ENCODE peak calls at places on chromosomes 13 and 19, in five cellular contexts. Z, V, Q, D and K are unnamed samples.
A peak's percentile ranks its signal among the peaks of the same experiment; 100 is the strongest.

GRCh38 chr13:101869553-101869952 is 417.1 kb downstream of the ITGBL1 start:
- DNase-seq in Z (no peak), V (no peak), Q (no peak), D (no peak), K (no peak)

GRCh38 chr19:49224856-49225255 is 67.3 kb downstream of the TRPM4 start:
- DNase-seq in Z (peak; percentile 66), V (peak; percentile 52), Q (no peak), D (peak; percentile 56), K (peak; percentile 61)

GRCh38 chr19:43510713-43511112 is 6.2 kb upstream of the PHLDB3 start:
- DNase-seq in Z (no peak), V (no peak), Q (no peak), D (no peak), K (no peak)

GRCh38 chr19:41219924-41220567 is 1.0 kb downstream of the AXL start:
- DNase-seq in Z (no peak), V (peak; percentile 68), Q (no peak), D (no peak), K (no peak)

GRCh38 chr13:32419862-32420261 is 8.1 kb downstream of the N4BP2L1 start:
- DNase-seq in Z (no peak), V (no peak), Q (no peak), D (no peak), K (no peak)

GRCh38 chr19:15300533-15301194 is 31.7 kb downstream of the BRD4 start:
- DNase-seq in Z (no peak), V (no peak), Q (no peak), D (no peak), K (no peak)

GRCh38 chr13:36918246-36919060 is 1.6 kb downstream of the SMAD9 start:
- DNase-seq in Z (peak; percentile 25), V (no peak), Q (no peak), D (no peak), K (no peak)

GRCh38 chr19:11278670-11279069 is 16.3 kb upstream of the DOCK6 start:
- DNase-seq in Z (no peak), V (no peak), Q (no peak), D (no peak), K (no peak)

DNA sequence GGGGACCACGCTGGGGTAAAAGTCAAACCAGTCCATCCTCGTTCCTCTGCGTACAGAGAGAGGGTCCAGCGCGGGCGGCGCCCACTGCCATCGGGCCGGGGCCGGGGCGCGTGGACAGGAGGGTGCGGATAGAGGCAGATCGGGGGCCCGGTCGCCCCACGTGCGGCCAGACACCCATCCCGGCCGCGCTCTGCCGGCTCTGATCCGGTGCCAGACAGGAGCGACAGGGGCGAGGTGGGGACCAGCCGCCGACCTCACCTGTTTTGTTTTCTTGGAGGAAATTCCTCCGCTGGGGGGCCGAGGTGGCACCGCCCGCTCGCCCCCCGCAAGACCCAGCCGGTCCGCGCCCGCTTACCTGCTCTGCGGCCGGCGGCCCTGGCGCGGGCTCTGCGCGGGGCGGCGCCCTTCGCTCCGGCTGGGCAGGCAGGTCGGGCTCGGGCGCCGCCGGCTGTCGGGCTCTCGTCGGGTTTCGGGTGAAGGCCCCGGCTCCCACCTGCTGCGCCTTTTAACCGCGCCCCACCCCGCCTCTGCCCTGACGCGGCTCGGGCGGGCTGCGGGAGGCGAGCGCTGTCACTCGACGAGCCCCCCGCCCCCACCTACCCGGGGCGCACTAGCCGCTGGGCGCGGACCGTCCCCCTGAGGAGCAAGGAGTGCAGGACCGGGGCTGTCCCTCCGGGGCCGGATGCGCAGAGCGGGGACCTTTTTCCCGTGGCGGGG is at the start of gene GJB6:
- DNase-seq in Z (peak; percentile 32), V (no peak), Q (no peak), D (peak; percentile 5), K (no peak)
- TF ChIP-seq SIN3A in Z (no peak), V (no peak), Q (no peak), D (no peak), K (no peak)

GRCh38 chr19:18468930-18469244 is 31.0 kb upstream of the ISYNA1 start:
- DNase-seq in Z (no peak), V (no peak), Q (no peak), D (no peak), K (no peak)
- TF ChIP-seq SIN3A in Z (no peak), V (no peak), Q (no peak), D (no peak), K (no peak)

GRCh38 chr13:99351772-99352171 is 44.6 kb upstream of the GPR183 start:
- DNase-seq in Z (no peak), V (no peak), Q (no peak), D (no peak), K (no peak)

GRCh38 chr13:99355267-99356215 is 48.3 kb upstream of the GPR183 start:
- DNase-seq in Z (no peak), V (no peak), Q (no peak), D (no peak), K (no peak)

GRCh38 chr13:99354371-99354951 is 47.3 kb upstream of the GPR183 start:
- DNase-seq in Z (no peak), V (no peak), Q (peak; percentile 66), D (no peak), K (no peak)

GRCh38 chr13:99352351-99353271 is 45.4 kb upstream of the GPR183 start:
- DNase-seq in Z (no peak), V (no peak), Q (no peak), D (no peak), K (no peak)

GRCh38 chr13:99353836-99354235 is 46.6 kb upstream of the GPR183 start:
- DNase-seq in Z (no peak), V (no peak), Q (no peak), D (no peak), K (no peak)
- TF ChIP-seq SIN3A in Z (no peak), V (no peak), Q (no peak), D (no peak), K (no peak)

DNA sequence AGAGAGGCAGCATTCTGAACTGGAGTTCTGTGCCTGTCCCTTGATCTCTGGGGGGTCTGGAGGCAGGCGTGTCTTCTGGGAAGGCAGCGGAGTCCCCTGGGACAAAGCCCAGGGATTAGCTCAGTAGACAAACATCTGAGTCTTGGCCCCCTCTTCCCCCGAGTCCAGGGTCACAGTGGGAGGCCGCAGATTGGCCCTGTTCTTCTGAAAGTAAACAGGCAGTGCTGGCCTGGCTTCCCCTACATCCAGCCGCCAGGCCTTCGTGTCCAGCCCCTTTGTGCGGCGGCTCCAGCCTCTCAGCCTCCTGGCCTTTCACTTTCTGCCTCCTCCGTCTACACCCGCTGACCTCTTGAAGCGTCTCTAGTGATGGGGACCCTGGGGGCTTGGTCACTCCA is 989 bp downstream of the NFILZ start:
- DNase-seq in Z (no peak), V (no peak), Q (no peak), D (no peak), K (no peak)
- TF ChIP-seq SIN3A in Z (no peak), V (no peak), Q (no peak), D (no peak), K (no peak)

GRCh38 chr19:13127811-13128575 is 9.9 kb downstream of the NACC1 start:
- DNase-seq in Z (no peak), V (no peak), Q (no peak), D (no peak), K (no peak)

GRCh38 chr19:13127051-13127450 is 9.0 kb downstream of the NACC1 start:
- DNase-seq in Z (no peak), V (no peak), Q (no peak), D (no peak), K (no peak)

GRCh38 chr19:13129384-13129783 is 11.3 kb downstream of the NACC1 start:
- DNase-seq in Z (no peak), V (no peak), Q (no peak), D (no peak), K (no peak)

GRCh38 chr19:13130886-13131490 is 12.9 kb downstream of the NACC1 start:
- DNase-seq in Z (no peak), V (no peak), Q (no peak), D (no peak), K (no peak)

DNA sequence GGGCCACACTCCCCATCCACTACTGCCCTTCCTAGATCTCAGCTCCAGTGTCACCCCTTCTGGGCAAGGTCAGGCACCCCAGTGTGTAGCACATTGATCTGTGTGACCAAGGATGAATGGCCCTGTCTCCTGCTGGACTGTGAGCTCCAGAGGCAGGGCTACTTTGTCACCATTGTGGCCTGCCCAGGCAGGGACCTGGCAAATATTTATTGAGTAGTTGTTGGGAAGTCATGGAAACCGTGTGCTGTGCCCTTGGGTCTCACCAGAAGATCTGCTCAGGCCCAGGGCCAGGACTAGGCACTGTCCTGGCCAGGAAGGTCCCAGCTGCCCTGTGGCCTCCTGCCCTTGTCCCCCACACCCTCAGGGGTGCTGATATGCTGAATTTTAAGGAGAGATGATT is 10.5 kb downstream of the NACC1 start:
- DNase-seq in Z (no peak), V (no peak), Q (no peak), D (no peak), K (no peak)
- TF ChIP-seq SIN3A in Z (no peak), V (no peak), Q (no peak), D (no peak), K (no peak)

DNA sequence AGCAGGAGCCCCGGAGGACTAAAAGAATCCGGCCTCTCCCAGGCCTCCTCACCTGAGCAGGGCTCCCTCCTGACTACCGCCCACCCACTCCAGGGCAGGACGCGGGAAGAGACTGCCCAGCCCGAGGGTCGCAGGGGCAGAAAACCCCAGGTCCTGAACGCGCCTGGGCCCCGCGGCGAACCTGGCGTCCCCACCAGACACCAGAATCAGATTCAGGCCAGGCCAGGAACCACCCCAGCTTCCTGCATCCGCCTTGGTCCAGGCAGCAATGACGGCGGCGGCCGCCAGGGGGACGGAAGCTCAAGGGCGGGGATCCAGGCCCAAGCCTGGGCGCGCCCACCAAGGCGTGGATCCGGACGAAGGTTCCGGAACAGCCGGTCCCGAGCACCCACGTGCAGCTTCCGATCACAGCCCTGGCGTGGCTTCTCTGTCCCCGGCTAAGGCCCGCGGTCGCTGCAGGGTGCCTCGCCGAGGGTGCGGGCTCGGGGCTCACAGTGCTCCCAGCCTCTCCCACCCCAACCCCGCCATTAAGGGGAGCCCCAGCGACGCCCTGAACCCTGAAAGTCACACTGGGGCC is 3.6 kb downstream of the LGALS7 start:
- DNase-seq in Z (peak; percentile 83), V (peak; percentile 73), Q (no peak), D (no peak), K (peak; percentile 19)
- TF ChIP-seq SIN3A in Z (no peak), V (no peak), Q (no peak), D (no peak), K (no peak)

GRCh38 chr19:40217921-40218890 is at the start of gene TTC9B:
- DNase-seq in Z (peak; percentile 95), V (peak; percentile 91), Q (no peak), D (peak; percentile 46), K (no peak)

GRCh38 chr19:40214936-40215335 is 3.2 kb downstream of the TTC9B start:
- DNase-seq in Z (no peak), V (no peak), Q (no peak), D (no peak), K (no peak)

GRCh38 chr19:40216013-40216776 is 2.0 kb downstream of the TTC9B start:
- DNase-seq in Z (no peak), V (no peak), Q (no peak), D (no peak), K (no peak)

GRCh38 chr19:40216777-40217026 is 1.5 kb downstream of the TTC9B start:
- DNase-seq in Z (no peak), V (no peak), Q (no peak), D (no peak), K (no peak)

GRCh38 chr19:40217027-40217810 is 965 bp downstream of the TTC9B start:
- DNase-seq in Z (peak; percentile 81), V (peak; percentile 63), Q (no peak), D (peak; percentile 39), K (peak; percentile 69)
- TF ChIP-seq SIN3A in Z (no peak), V (no peak), Q (no peak), D (no peak), K (no peak)